ENCODE peak calls at places on chromosomes 6 and 20, in ten cellular contexts. One of them, this sample, is unnamed. For H3K4me1, the result is how much of the 10 kb centered on the place peaks cover.

GRCh38 chr6:10505529-10505928 is 15.6 kb upstream of the GCNT2 start:
- DNase-seq in psoas muscle: no peak
- DNase-seq in A549: peak
- DNase-seq in fibroblast of lung: no peak
- DNase-seq in Panc1: no peak
- DNase-seq in tibial nerve: no peak
- DNase-seq in ovary: no peak
- DNase-seq in H1: no peak
- DNase-seq in endodermal cell: peak
- DNase-seq in thyroid gland: no peak
- DNase-seq in this sample: no peak

GRCh38 chr20:57509665-57510237 is 15.2 kb downstream of the CTCFL start:
- DNase-seq in ovary: no peak
- DNase-seq in endodermal cell: peak
- DNase-seq in fibroblast of lung: no peak
- DNase-seq in H1: no peak
- DNase-seq in A549: peak
- DNase-seq in Panc1: no peak
- DNase-seq in thyroid gland: peak
- DNase-seq in tibial nerve: no peak
- DNase-seq in psoas muscle: no peak
- DNase-seq in this sample: no peak

GRCh38 chr6:106908386-106908840 is 66.1 kb downstream of the CD24 start:
- DNase-seq in psoas muscle: no peak
- DNase-seq in thyroid gland: peak
- DNase-seq in endodermal cell: no peak
- DNase-seq in Panc1: no peak
- DNase-seq in ovary: no peak
- DNase-seq in H1: no peak
- DNase-seq in fibroblast of lung: no peak
- DNase-seq in A549: no peak
- DNase-seq in tibial nerve: no peak
- DNase-seq in this sample: no peak

GRCh38 chr6:38688579-38689087 is 14.3 kb downstream of the GLO1 start:
- DNase-seq in tibial nerve: no peak
- DNase-seq in A549: no peak
- DNase-seq in fibroblast of lung: no peak
- DNase-seq in ovary: no peak
- DNase-seq in H1: no peak
- DNase-seq in psoas muscle: no peak
- DNase-seq in Panc1: no peak
- DNase-seq in endodermal cell: peak
- DNase-seq in thyroid gland: no peak
- DNase-seq in this sample: no peak

GRCh38 chr6:134238960-134239795 is 78.7 kb downstream of the SGK1 start:
- DNase-seq in H1: no peak
- DNase-seq in Panc1: no peak
- DNase-seq in A549: no peak
- DNase-seq in psoas muscle: no peak
- DNase-seq in thyroid gland: no peak
- DNase-seq in tibial nerve: no peak
- DNase-seq in ovary: no peak
- DNase-seq in fibroblast of lung: no peak
- DNase-seq in endodermal cell: no peak
- DNase-seq in this sample: no peak

GRCh38 chr6:29976588-29977424 is 34.5 kb downstream of the HLA-A start:
- DNase-seq in fibroblast of lung: peak
- DNase-seq in H1: peak
- DNase-seq in endodermal cell: peak
- DNase-seq in thyroid gland: peak
- DNase-seq in A549: peak
- DNase-seq in psoas muscle: peak
- DNase-seq in tibial nerve: peak
- DNase-seq in Panc1: no peak
- DNase-seq in ovary: peak
- DNase-seq in this sample: peak

GRCh38 chr6:3871939-3872338 is 22.8 kb downstream of the FAM50B start:
- DNase-seq in endodermal cell: peak
- DNase-seq in A549: no peak
- DNase-seq in H1: no peak
- DNase-seq in ovary: no peak
- DNase-seq in Panc1: no peak
- DNase-seq in psoas muscle: no peak
- DNase-seq in tibial nerve: no peak
- DNase-seq in thyroid gland: no peak
- DNase-seq in fibroblast of lung: no peak
- DNase-seq in this sample: no peak

GRCh38 chr6:51535327-51535726 is 552.1 kb downstream of the PKHD1 start:
- DNase-seq in endodermal cell: no peak
- DNase-seq in ovary: no peak
- DNase-seq in thyroid gland: no peak
- DNase-seq in fibroblast of lung: no peak
- DNase-seq in A549: no peak
- DNase-seq in tibial nerve: no peak
- DNase-seq in H1: no peak
- DNase-seq in Panc1: no peak
- DNase-seq in psoas muscle: no peak
- DNase-seq in this sample: no peak

GRCh38 chr6:144378437-144378836 is 93.3 kb downstream of the UTRN start:
- DNase-seq in A549: no peak
- DNase-seq in endodermal cell: no peak
- DNase-seq in thyroid gland: no peak
- DNase-seq in psoas muscle: no peak
- DNase-seq in tibial nerve: no peak
- DNase-seq in H1: no peak
- DNase-seq in ovary: no peak
- DNase-seq in fibroblast of lung: peak
- DNase-seq in Panc1: no peak
- DNase-seq in this sample: no peak

GRCh38 chr6:119764927-119765681 is 415.5 kb upstream of the MAN1A1 start:
- DNase-seq in tibial nerve: no peak
- DNase-seq in fibroblast of lung: no peak
- DNase-seq in H1: no peak
- DNase-seq in Panc1: no peak
- DNase-seq in ovary: no peak
- DNase-seq in A549: no peak
- DNase-seq in thyroid gland: no peak
- DNase-seq in psoas muscle: no peak
- DNase-seq in endodermal cell: no peak
- DNase-seq in this sample: no peak

DNA sequence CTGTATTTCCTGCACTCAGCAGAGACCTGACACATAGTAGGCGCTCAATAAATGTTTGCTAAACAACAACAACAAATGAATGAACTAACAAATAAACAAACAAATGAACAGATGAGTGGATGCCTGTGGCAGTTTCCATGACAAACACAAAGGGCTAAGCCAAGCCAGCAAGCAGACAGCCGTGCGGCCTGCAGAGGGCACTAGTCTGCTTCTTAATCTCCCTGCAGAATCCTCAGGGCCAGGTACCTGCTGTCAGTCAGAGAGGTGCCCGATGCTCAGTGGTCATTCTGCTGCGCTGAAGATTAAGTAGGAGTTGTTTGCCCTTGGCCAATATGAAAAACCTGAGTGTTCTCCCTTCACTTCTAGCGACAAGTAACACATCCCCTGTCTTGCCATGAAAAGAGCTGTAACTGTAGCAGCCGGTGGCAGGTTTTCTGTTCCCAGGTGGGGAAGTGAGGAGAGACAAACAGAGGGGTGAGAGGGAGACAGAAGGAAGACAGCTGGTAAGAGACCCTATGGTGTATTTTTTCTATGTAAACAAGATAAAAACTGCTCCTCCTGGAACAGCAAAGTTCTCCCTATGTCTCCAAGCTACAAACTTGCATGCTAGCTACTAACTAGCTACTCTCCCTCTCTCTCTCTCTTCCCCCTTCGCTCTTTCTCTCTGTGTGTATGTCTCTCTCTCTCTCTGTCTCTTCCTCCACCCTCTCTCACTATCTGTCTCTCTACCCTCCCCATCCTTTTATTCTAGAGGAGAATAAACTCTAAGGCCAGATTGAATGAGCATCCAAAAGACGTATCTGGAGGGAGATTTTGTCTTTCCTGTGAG is at the start of gene MC3R:
- DNase-seq in H1: peak
- DNase-seq in fibroblast of lung: peak
- DNase-seq in psoas muscle: no peak
- DNase-seq in endodermal cell: peak
- DNase-seq in Panc1: peak
- DNase-seq in ovary: peak
- DNase-seq in A549: peak
- DNase-seq in tibial nerve: no peak
- DNase-seq in thyroid gland: peak
- DNase-seq in this sample: peak
- TF ChIP-seq CTCF in H1: peak
- TF ChIP-seq CTCF in fibroblast of lung: peak
- TF ChIP-seq CTCF in psoas muscle: peak
- TF ChIP-seq CTCF in endodermal cell: peak
- TF ChIP-seq CTCF in Panc1: peak
- TF ChIP-seq CTCF in ovary: peak
- TF ChIP-seq CTCF in A549: peak
- TF ChIP-seq CTCF in tibial nerve: peak
- TF ChIP-seq CTCF in thyroid gland: peak
- TF ChIP-seq CTCF in this sample: peak

DNA sequence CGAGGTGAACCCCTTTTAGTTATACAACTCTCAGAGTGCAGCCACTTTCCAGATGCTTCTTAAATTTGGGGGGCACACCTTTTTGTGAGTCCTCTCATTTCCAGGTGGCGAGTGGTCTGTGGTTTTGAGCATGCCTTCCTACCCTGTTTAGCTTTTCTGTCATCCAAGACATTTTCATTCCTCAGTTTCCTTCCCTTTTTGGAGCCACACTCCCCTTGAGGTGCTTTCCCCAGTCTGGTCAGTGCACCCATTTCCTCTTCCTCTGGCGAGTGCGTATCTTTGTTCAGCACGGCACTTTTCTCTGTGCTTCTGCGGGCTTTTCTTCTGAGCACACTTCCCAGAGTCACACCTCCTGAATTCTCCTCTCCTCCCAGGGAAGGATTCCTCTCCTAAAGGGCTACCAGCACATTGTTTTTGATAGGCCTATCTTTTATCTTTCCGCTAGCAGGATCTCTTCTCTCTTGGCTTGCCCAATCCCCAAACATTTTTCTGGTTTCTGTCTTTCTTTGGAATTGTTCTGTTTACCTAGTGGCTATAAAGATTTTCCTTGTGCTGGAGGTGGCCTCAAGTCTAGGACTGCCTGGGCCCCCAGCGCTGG is 1.4 kb downstream of the PHF20 start:
- DNase-seq in A549: peak
- DNase-seq in psoas muscle: no peak
- DNase-seq in ovary: no peak
- DNase-seq in thyroid gland: no peak
- DNase-seq in Panc1: no peak
- DNase-seq in endodermal cell: peak
- DNase-seq in fibroblast of lung: no peak
- DNase-seq in H1: no peak
- DNase-seq in tibial nerve: no peak
- DNase-seq in this sample: no peak
- H3K27ac ChIP-seq in A549: peak
- H3K27ac ChIP-seq in psoas muscle: peak
- H3K27ac ChIP-seq in ovary: peak
- H3K27ac ChIP-seq in thyroid gland: peak
- H3K27ac ChIP-seq in Panc1: peak
- H3K27ac ChIP-seq in endodermal cell: no peak
- H3K27ac ChIP-seq in fibroblast of lung: peak
- H3K27ac ChIP-seq in H1: no peak
- H3K27ac ChIP-seq in tibial nerve: peak
- H3K27ac ChIP-seq in this sample: peak

GRCh38 chr20:38857703-38858102 is 52.2 kb downstream of the PPP1R16B start:
- DNase-seq in tibial nerve: no peak
- DNase-seq in ovary: no peak
- DNase-seq in A549: no peak
- DNase-seq in fibroblast of lung: no peak
- DNase-seq in thyroid gland: no peak
- DNase-seq in endodermal cell: no peak
- DNase-seq in Panc1: no peak
- DNase-seq in H1: no peak
- DNase-seq in psoas muscle: no peak
- DNase-seq in this sample: no peak

GRCh38 chr20:38854654-38855066 is 49.2 kb downstream of the PPP1R16B start:
- DNase-seq in endodermal cell: no peak
- DNase-seq in fibroblast of lung: no peak
- DNase-seq in Panc1: no peak
- DNase-seq in thyroid gland: no peak
- DNase-seq in H1: no peak
- DNase-seq in tibial nerve: no peak
- DNase-seq in A549: no peak
- DNase-seq in ovary: no peak
- DNase-seq in psoas muscle: no peak
- DNase-seq in this sample: no peak

GRCh38 chr20:38856570-38856969 is 51.1 kb downstream of the PPP1R16B start:
- DNase-seq in A549: no peak
- DNase-seq in tibial nerve: no peak
- DNase-seq in thyroid gland: no peak
- DNase-seq in ovary: no peak
- DNase-seq in Panc1: no peak
- DNase-seq in psoas muscle: no peak
- DNase-seq in fibroblast of lung: no peak
- DNase-seq in endodermal cell: no peak
- DNase-seq in H1: no peak
- DNase-seq in this sample: no peak

GRCh38 chr20:38855356-38855755 is 49.9 kb downstream of the PPP1R16B start:
- DNase-seq in thyroid gland: no peak
- DNase-seq in psoas muscle: no peak
- DNase-seq in A549: no peak
- DNase-seq in ovary: no peak
- DNase-seq in H1: no peak
- DNase-seq in endodermal cell: no peak
- DNase-seq in fibroblast of lung: no peak
- DNase-seq in Panc1: no peak
- DNase-seq in tibial nerve: no peak
- DNase-seq in this sample: no peak

GRCh38 chr20:38853759-38854158 is 48.3 kb downstream of the PPP1R16B start:
- DNase-seq in ovary: no peak
- DNase-seq in Panc1: no peak
- DNase-seq in H1: no peak
- DNase-seq in fibroblast of lung: no peak
- DNase-seq in tibial nerve: no peak
- DNase-seq in endodermal cell: no peak
- DNase-seq in psoas muscle: no peak
- DNase-seq in A549: no peak
- DNase-seq in thyroid gland: peak
- DNase-seq in this sample: no peak
- H3K4me1 ChIP-seq in ovary: under half
- H3K4me1 ChIP-seq in Panc1: under half
- H3K4me1 ChIP-seq in H1: under half
- H3K4me1 ChIP-seq in fibroblast of lung: under half
- H3K4me1 ChIP-seq in tibial nerve: under half
- H3K4me1 ChIP-seq in endodermal cell: under half
- H3K4me1 ChIP-seq in psoas muscle: under half
- H3K4me1 ChIP-seq in A549: under half
- H3K4me1 ChIP-seq in thyroid gland: under half
- H3K4me1 ChIP-seq in this sample: under half

DNA sequence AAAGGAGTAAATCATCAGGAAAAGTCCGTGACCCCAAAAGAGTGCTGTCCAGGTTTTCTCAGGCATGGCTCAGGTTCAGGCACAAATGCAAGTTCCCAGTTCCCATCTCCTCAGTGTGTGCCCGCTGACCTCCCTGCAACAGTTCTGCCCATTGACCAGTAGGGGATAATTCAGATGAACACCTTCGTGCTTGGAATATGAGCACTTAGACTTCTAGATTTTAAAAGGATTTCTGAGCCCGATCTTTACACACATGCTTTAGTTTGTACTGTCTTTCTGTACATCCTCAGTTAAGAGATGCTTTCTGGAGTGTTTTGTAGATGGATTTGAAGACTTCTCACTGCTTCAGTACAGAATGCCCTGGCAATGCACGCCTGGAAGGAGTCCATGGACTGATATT is 239.7 kb upstream of the PLCB4 start:
- DNase-seq in psoas muscle: no peak
- DNase-seq in H1: no peak
- DNase-seq in thyroid gland: no peak
- DNase-seq in tibial nerve: no peak
- DNase-seq in ovary: no peak
- DNase-seq in A549: peak
- DNase-seq in fibroblast of lung: no peak
- DNase-seq in endodermal cell: no peak
- DNase-seq in Panc1: no peak
- DNase-seq in this sample: no peak
- TF ChIP-seq CTCF in psoas muscle: no peak
- TF ChIP-seq CTCF in H1: peak
- TF ChIP-seq CTCF in thyroid gland: no peak
- TF ChIP-seq CTCF in tibial nerve: no peak
- TF ChIP-seq CTCF in ovary: no peak
- TF ChIP-seq CTCF in A549: peak
- TF ChIP-seq CTCF in fibroblast of lung: peak
- TF ChIP-seq CTCF in endodermal cell: peak
- TF ChIP-seq CTCF in Panc1: peak
- TF ChIP-seq CTCF in this sample: no peak

This sample was measured in prostate gland.